ENCODE peak calls at places on chromosome 12, in six cellular contexts. One of them, this sample, is unnamed.

GRCh38 chr12:127742231-127742630 is 524.7 kb upstream of the TMEM132C start:
- DNase-seq in sigmoid colon: no peak
- DNase-seq in suprapubic skin: no peak
- DNase-seq in adrenal gland: no peak
- DNase-seq in breast epithelium: no peak
- DNase-seq in vagina: no peak
- DNase-seq in this sample: no peak

GRCh38 chr12:116916714-116917114 is 6.0 kb downstream of the FBXW8 start:
- DNase-seq in sigmoid colon: no peak
- DNase-seq in suprapubic skin: no peak
- DNase-seq in adrenal gland: peak
- DNase-seq in breast epithelium: no peak
- DNase-seq in vagina: no peak
- DNase-seq in this sample: no peak

GRCh38 chr12:21940549-21940948 is 677 bp downstream of the ABCC9 start:
- DNase-seq in sigmoid colon: no peak
- DNase-seq in suprapubic skin: no peak
- DNase-seq in adrenal gland: no peak
- DNase-seq in breast epithelium: no peak
- DNase-seq in vagina: no peak
- DNase-seq in this sample: no peak

GRCh38 chr12:68400231-68400829 is 68.2 kb upstream of the MDM1 start:
- DNase-seq in sigmoid colon: no peak
- DNase-seq in suprapubic skin: no peak
- DNase-seq in adrenal gland: no peak
- DNase-seq in breast epithelium: no peak
- DNase-seq in vagina: no peak
- DNase-seq in this sample: no peak

GRCh38 chr12:57027805-57028153 is 11.4 kb upstream of the TAC3 start:
- DNase-seq in sigmoid colon: no peak
- DNase-seq in suprapubic skin: no peak
- DNase-seq in adrenal gland: no peak
- DNase-seq in breast epithelium: no peak
- DNase-seq in vagina: no peak
- DNase-seq in this sample: no peak

GRCh38 chr12:91274886-91275285 is 92.3 kb upstream of the DCN start:
- DNase-seq in sigmoid colon: no peak
- DNase-seq in suprapubic skin: no peak
- DNase-seq in adrenal gland: no peak
- DNase-seq in breast epithelium: no peak
- DNase-seq in vagina: no peak
- DNase-seq in this sample: peak

GRCh38 chr12:48758186-48758585 is 30.7 kb downstream of the ADCY6 start:
- DNase-seq in sigmoid colon: peak
- DNase-seq in suprapubic skin: no peak
- DNase-seq in adrenal gland: no peak
- DNase-seq in breast epithelium: no peak
- DNase-seq in vagina: no peak
- DNase-seq in this sample: no peak

GRCh38 chr12:100871335-100871734 is 76.8 kb downstream of the ANO4 start:
- DNase-seq in sigmoid colon: no peak
- DNase-seq in suprapubic skin: no peak
- DNase-seq in adrenal gland: no peak
- DNase-seq in breast epithelium: no peak
- DNase-seq in vagina: no peak
- DNase-seq in this sample: no peak

GRCh38 chr12:69284131-69284530 is 44.8 kb downstream of the CPSF6 start:
- DNase-seq in sigmoid colon: peak
- DNase-seq in suprapubic skin: peak
- DNase-seq in adrenal gland: peak
- DNase-seq in breast epithelium: no peak
- DNase-seq in vagina: no peak
- DNase-seq in this sample: peak

GRCh38 chr12:132309162-132310086 is 20.0 kb downstream of the GALNT9 start:
- DNase-seq in sigmoid colon: peak
- DNase-seq in suprapubic skin: no peak
- DNase-seq in adrenal gland: no peak
- DNase-seq in breast epithelium: no peak
- DNase-seq in vagina: no peak
- DNase-seq in this sample: no peak

GRCh38 chr12:85951823-85952222 is 77.7 kb downstream of the NTS start:
- DNase-seq in sigmoid colon: no peak
- DNase-seq in suprapubic skin: no peak
- DNase-seq in adrenal gland: no peak
- DNase-seq in breast epithelium: no peak
- DNase-seq in vagina: no peak
- DNase-seq in this sample: no peak

GRCh38 chr12:47184813-47185212 is 105.1 kb upstream of the AMIGO2 start:
- DNase-seq in sigmoid colon: no peak
- DNase-seq in suprapubic skin: no peak
- DNase-seq in adrenal gland: no peak
- DNase-seq in breast epithelium: peak
- DNase-seq in vagina: no peak
- DNase-seq in this sample: no peak

GRCh38 chr12:100267603-100268281 is 765 bp downstream of the SCYL2 start:
- DNase-seq in sigmoid colon: no peak
- DNase-seq in suprapubic skin: peak
- DNase-seq in adrenal gland: no peak
- DNase-seq in breast epithelium: no peak
- DNase-seq in vagina: no peak
- DNase-seq in this sample: peak

GRCh38 chr12:117486840-117487659 is 125.6 kb upstream of the NOS1 start:
- DNase-seq in sigmoid colon: no peak
- DNase-seq in suprapubic skin: no peak
- DNase-seq in adrenal gland: peak
- DNase-seq in breast epithelium: peak
- DNase-seq in vagina: no peak
- DNase-seq in this sample: no peak

GRCh38 chr12:52971701-52972329 is 22.9 kb downstream of the KRT18 start:
- DNase-seq in sigmoid colon: no peak
- DNase-seq in suprapubic skin: no peak
- DNase-seq in adrenal gland: peak
- DNase-seq in breast epithelium: peak
- DNase-seq in vagina: no peak
- DNase-seq in this sample: no peak

GRCh38 chr12:87217486-87217885 is 811.7 kb downstream of the C12orf50 start:
- DNase-seq in sigmoid colon: no peak
- DNase-seq in suprapubic skin: no peak
- DNase-seq in adrenal gland: no peak
- DNase-seq in breast epithelium: no peak
- DNase-seq in vagina: no peak
- DNase-seq in this sample: no peak

GRCh38 chr12:38374751-38375150 is 58.2 kb downstream of the ALG10B start:
- DNase-seq in sigmoid colon: no peak
- DNase-seq in suprapubic skin: no peak
- DNase-seq in adrenal gland: no peak
- DNase-seq in breast epithelium: no peak
- DNase-seq in vagina: no peak
- DNase-seq in this sample: no peak

GRCh38 chr12:27733052-27733656 is 22.5 kb downstream of the MRPS35 start:
- DNase-seq in sigmoid colon: no peak
- DNase-seq in suprapubic skin: no peak
- DNase-seq in adrenal gland: peak
- DNase-seq in breast epithelium: no peak
- DNase-seq in vagina: no peak
- DNase-seq in this sample: peak

GRCh38 chr12:53785161-53785560 is 33.4 kb upstream of the CISTR start:
- DNase-seq in sigmoid colon: no peak
- DNase-seq in suprapubic skin: no peak
- DNase-seq in adrenal gland: no peak
- DNase-seq in breast epithelium: no peak
- DNase-seq in vagina: no peak
- DNase-seq in this sample: no peak

GRCh38 chr12:52945389-52946232 is 3.3 kb upstream of the KRT18 start:
- DNase-seq in sigmoid colon: no peak
- DNase-seq in suprapubic skin: no peak
- DNase-seq in adrenal gland: no peak
- DNase-seq in breast epithelium: no peak
- DNase-seq in vagina: no peak
- DNase-seq in this sample: peak

GRCh38 chr12:11621797-11622423 is 27.6 kb upstream of the ETV6 start:
- DNase-seq in sigmoid colon: no peak
- DNase-seq in suprapubic skin: no peak
- DNase-seq in adrenal gland: peak
- DNase-seq in breast epithelium: no peak
- DNase-seq in vagina: no peak
- DNase-seq in this sample: peak

GRCh38 chr12:65715976-65716375 is 108.3 kb upstream of the HMGA2 start:
- DNase-seq in sigmoid colon: no peak
- DNase-seq in suprapubic skin: no peak
- DNase-seq in adrenal gland: no peak
- DNase-seq in breast epithelium: no peak
- DNase-seq in vagina: no peak
- DNase-seq in this sample: no peak

GRCh38 chr12:113259499-113259953 is 38.3 kb downstream of the TPCN1 start:
- DNase-seq in sigmoid colon: peak
- DNase-seq in suprapubic skin: peak
- DNase-seq in adrenal gland: peak
- DNase-seq in breast epithelium: peak
- DNase-seq in vagina: no peak
- DNase-seq in this sample: peak

GRCh38 chr12:120538281-120539156 is 4.4 kb downstream of the RNF10 start:
- DNase-seq in sigmoid colon: peak
- DNase-seq in suprapubic skin: no peak
- DNase-seq in adrenal gland: peak
- DNase-seq in breast epithelium: peak
- DNase-seq in vagina: no peak
- DNase-seq in this sample: no peak

GRCh38 chr12:130396667-130397066 is 59.0 kb downstream of the PIWIL1 start:
- DNase-seq in sigmoid colon: no peak
- DNase-seq in suprapubic skin: no peak
- DNase-seq in adrenal gland: no peak
- DNase-seq in breast epithelium: no peak
- DNase-seq in vagina: no peak
- DNase-seq in this sample: no peak

GRCh38 chr12:130398089-130398848 is 60.6 kb downstream of the PIWIL1 start:
- DNase-seq in sigmoid colon: no peak
- DNase-seq in suprapubic skin: no peak
- DNase-seq in adrenal gland: no peak
- DNase-seq in breast epithelium: no peak
- DNase-seq in vagina: no peak
- DNase-seq in this sample: no peak

GRCh38 chr12:130405332-130405731 is 67.6 kb downstream of the PIWIL1 start:
- DNase-seq in sigmoid colon: no peak
- DNase-seq in suprapubic skin: no peak
- DNase-seq in adrenal gland: no peak
- DNase-seq in breast epithelium: no peak
- DNase-seq in vagina: no peak
- DNase-seq in this sample: no peak

DNA sequence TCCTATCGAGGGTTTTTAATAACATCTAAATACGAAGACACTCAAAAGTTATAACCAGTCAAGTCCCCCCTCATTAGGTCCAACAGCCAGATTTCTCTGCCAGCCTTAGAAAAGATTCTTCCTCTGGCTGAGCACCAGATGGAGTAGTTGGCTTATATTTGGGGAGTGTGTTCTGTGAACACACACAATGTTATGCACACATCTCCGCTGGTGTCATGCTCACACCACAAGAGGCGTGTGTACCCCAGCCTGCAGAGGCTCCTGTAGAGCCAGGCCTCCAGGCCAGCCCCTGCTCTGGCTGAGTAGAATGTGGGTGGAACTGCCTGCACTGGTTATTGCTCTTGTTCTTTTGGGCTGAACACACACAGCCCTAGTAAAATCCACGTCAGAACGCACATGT is 64.0 kb downstream of the PIWIL1 start:
- DNase-seq in sigmoid colon: no peak
- DNase-seq in suprapubic skin: no peak
- DNase-seq in adrenal gland: no peak
- DNase-seq in breast epithelium: no peak
- DNase-seq in vagina: no peak
- DNase-seq in this sample: no peak
- TF ChIP-seq CTCF in sigmoid colon: no peak
- TF ChIP-seq CTCF in suprapubic skin: no peak
- TF ChIP-seq CTCF in adrenal gland: no peak
- TF ChIP-seq CTCF in breast epithelium: no peak
- TF ChIP-seq CTCF in vagina: no peak
- TF ChIP-seq CTCF in this sample: no peak

GRCh38 chr12:123141615-123142517 is 9.0 kb downstream of the PITPNM2 start:
- DNase-seq in sigmoid colon: peak
- DNase-seq in suprapubic skin: peak
- DNase-seq in adrenal gland: peak
- DNase-seq in breast epithelium: no peak
- DNase-seq in vagina: no peak
- DNase-seq in this sample: peak
- TF ChIP-seq POLR2A in sigmoid colon: no peak
- TF ChIP-seq POLR2A in suprapubic skin: no peak
- TF ChIP-seq POLR2A in adrenal gland: peak
- TF ChIP-seq POLR2A in breast epithelium: no peak
- TF ChIP-seq POLR2A in vagina: no peak
- TF ChIP-seq POLR2A in this sample: no peak

GRCh38 chr12:1591029-1591428 is 3.4 kb downstream of the FBXL14 start:
- DNase-seq in sigmoid colon: no peak
- DNase-seq in suprapubic skin: no peak
- DNase-seq in adrenal gland: no peak
- DNase-seq in breast epithelium: no peak
- DNase-seq in vagina: no peak
- DNase-seq in this sample: no peak

GRCh38 chr12:1594045-1594294 is 411 bp downstream of the FBXL14 start:
- DNase-seq in sigmoid colon: peak
- DNase-seq in suprapubic skin: no peak
- DNase-seq in adrenal gland: peak
- DNase-seq in breast epithelium: no peak
- DNase-seq in vagina: no peak
- DNase-seq in this sample: peak

GRCh38 chr12:1591543-1591942 is 2.8 kb downstream of the FBXL14 start:
- DNase-seq in sigmoid colon: no peak
- DNase-seq in suprapubic skin: no peak
- DNase-seq in adrenal gland: no peak
- DNase-seq in breast epithelium: no peak
- DNase-seq in vagina: no peak
- DNase-seq in this sample: no peak

GRCh38 chr12:1593232-1594044 is 943 bp downstream of the FBXL14 start:
- DNase-seq in sigmoid colon: peak
- DNase-seq in suprapubic skin: peak
- DNase-seq in adrenal gland: peak
- DNase-seq in breast epithelium: no peak
- DNase-seq in vagina: no peak
- DNase-seq in this sample: peak

GRCh38 chr12:1592444-1593231 is 1.7 kb downstream of the FBXL14 start:
- DNase-seq in sigmoid colon: peak
- DNase-seq in suprapubic skin: no peak
- DNase-seq in adrenal gland: no peak
- DNase-seq in breast epithelium: no peak
- DNase-seq in vagina: no peak
- DNase-seq in this sample: peak
- TF ChIP-seq CTCF in sigmoid colon: no peak
- TF ChIP-seq CTCF in suprapubic skin: no peak
- TF ChIP-seq CTCF in adrenal gland: no peak
- TF ChIP-seq CTCF in breast epithelium: no peak
- TF ChIP-seq CTCF in vagina: no peak
- TF ChIP-seq CTCF in this sample: no peak

DNA sequence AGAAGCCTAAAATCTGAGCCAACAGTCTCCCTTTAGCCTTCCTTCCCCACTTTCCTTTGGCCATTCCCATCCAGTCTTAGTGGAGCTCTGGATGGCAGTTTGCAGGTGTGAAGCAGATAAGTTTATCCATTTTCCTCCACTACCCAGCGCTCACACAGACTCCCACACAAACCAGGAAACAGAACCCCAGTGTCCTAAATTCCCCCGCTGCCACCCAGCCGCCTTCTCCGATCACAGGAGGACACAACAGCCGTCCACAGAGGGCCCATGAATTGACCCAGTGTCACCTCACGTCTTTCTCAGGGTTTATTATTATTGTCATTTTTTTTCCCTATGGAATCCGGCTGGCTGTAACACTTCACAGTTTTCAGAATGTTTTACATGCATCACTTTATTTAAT is 16.4 kb downstream of the CD9 start:
- DNase-seq in sigmoid colon: no peak
- DNase-seq in suprapubic skin: no peak
- DNase-seq in adrenal gland: no peak
- DNase-seq in breast epithelium: no peak
- DNase-seq in vagina: no peak
- DNase-seq in this sample: no peak
- TF ChIP-seq POLR2A in sigmoid colon: no peak
- TF ChIP-seq POLR2A in suprapubic skin: no peak
- TF ChIP-seq POLR2A in adrenal gland: no peak
- TF ChIP-seq POLR2A in breast epithelium: no peak
- TF ChIP-seq POLR2A in vagina: no peak
- TF ChIP-seq POLR2A in this sample: no peak

This sample was measured in testis.